ENCODE peak calls at places on chromosomes 3 and 15, in five cellular contexts. Y, D, X, A and C are unnamed samples.

GRCh38 chr3:124747111-124747981 is 17.1 kb downstream of the UMPS start:
- DNase-seq in Y (no peak), D (no peak), X (no peak), A (no peak), C (no peak)

GRCh38 chr3:132405609-132406299 is 11.5 kb upstream of the DNAJC13 start:
- DNase-seq in Y (peak; percentile 15), D (peak; percentile 7), X (no peak), A (no peak), C (peak; percentile 23)

GRCh38 chr3:112167758-112168157 is 34.7 kb upstream of the GCSAM start:
- DNase-seq in Y (no peak), D (no peak), X (no peak), A (no peak), C (no peak)

GRCh38 chr3:71138410-71138809 is 445.1 kb downstream of the FOXP1 start:
- DNase-seq in Y (no peak), D (no peak), X (no peak), A (no peak), C (no peak)

GRCh38 chr3:43872901-43873300 is 182.2 kb downstream of the ABHD5 start:
- DNase-seq in Y (peak; percentile 45), D (peak; percentile 44), X (peak; percentile 21), A (peak; percentile 35), C (peak; percentile 57)

GRCh38 chr3:65996605-65997004 is 42.1 kb downstream of the MAGI1 start:
- DNase-seq in Y (no peak), D (no peak), X (no peak), A (peak; percentile 54), C (no peak)

GRCh38 chr15:58521293-58521991 is 89.7 kb downstream of the LIPC start:
- DNase-seq in Y (peak; percentile 80), D (peak; percentile 36), X (peak; percentile 70), A (peak; percentile 90), C (peak; percentile 45)

GRCh38 chr3:85821130-85821756 is 862.5 kb downstream of the CADM2 start:
- DNase-seq in Y (peak; percentile 5), D (peak; percentile 0), X (no peak), A (peak; percentile 2), C (no peak)

GRCh38 chr15:99486371-99487336 is 79.1 kb upstream of the MEF2A start:
- DNase-seq in Y (peak; percentile 91), D (peak; percentile 97), X (peak; percentile 82), A (peak; percentile 71), C (peak; percentile 91)

GRCh38 chr15:32705450-32705849 is 12.4 kb upstream of the GREM1 start:
- DNase-seq in Y (peak; percentile 53), D (peak; percentile 57), X (no peak), A (peak; percentile 39), C (peak; percentile 79)

GRCh38 chr3:156628095-156628690 is 46.2 kb upstream of the TIPARP start:
- DNase-seq in Y (peak; percentile 39), D (peak; percentile 51), X (no peak), A (peak; percentile 32), C (no peak)

GRCh38 chr3:143832433-143832832 is 15.8 kb downstream of the SLC9A9 start:
- DNase-seq in Y (peak; percentile 44), D (no peak), X (no peak), A (no peak), C (no peak)

GRCh38 chr3:57597973-57598351 is 818 bp upstream of the ARF4 start:
- DNase-seq in Y (peak; percentile 76), D (peak; percentile 69), X (peak; percentile 63), A (no peak), C (peak; percentile 60)

GRCh38 chr3:154427685-154428291 is 2.2 kb downstream of the GPR149 start:
- DNase-seq in Y (no peak), D (no peak), X (no peak), A (no peak), C (no peak)

GRCh38 chr3:118447326-118447725 is 587.3 kb downstream of the IGSF11 start:
- DNase-seq in Y (no peak), D (no peak), X (no peak), A (no peak), C (no peak)

GRCh38 chr15:31977812-31978662 is 52.3 kb upstream of the CHRNA7 start:
- DNase-seq in Y (peak; percentile 68), D (peak; percentile 70), X (no peak), A (peak; percentile 44), C (peak; percentile 33)

GRCh38 chr3:179829391-179829790 is 176.6 kb downstream of the USP13 start:
- DNase-seq in Y (no peak), D (no peak), X (no peak), A (no peak), C (no peak)

GRCh38 chr3:64977308-64978100 is 289.7 kb upstream of the ADAMTS9 start:
- DNase-seq in Y (peak; percentile 65), D (peak; percentile 33), X (no peak), A (peak; percentile 44), C (peak; percentile 41)

GRCh38 chr3:65665922-65666321 is 372.8 kb downstream of the MAGI1 start:
- DNase-seq in Y (no peak), D (no peak), X (no peak), A (no peak), C (no peak)

GRCh38 chr15:60840703-60841411 is 361.9 kb upstream of the ICE2 start:
- DNase-seq in Y (no peak), D (no peak), X (no peak), A (no peak), C (no peak)

GRCh38 chr15:101023501-101024110 is 104.4 kb downstream of the LRRK1 start:
- DNase-seq in Y (no peak), D (peak; percentile 45), X (peak; percentile 57), A (peak; percentile 55), C (peak; percentile 24)

GRCh38 chr3:150535204-150535603 is 11.1 kb downstream of the SERP1 start:
- DNase-seq in Y (no peak), D (no peak), X (no peak), A (no peak), C (no peak)

GRCh38 chr15:79403501-79403900 is 28.6 kb upstream of the MINAR1 start:
- DNase-seq in Y (peak; percentile 67), D (no peak), X (no peak), A (no peak), C (no peak)

GRCh38 chr3:69328903-69329302 is 57.0 kb downstream of the FRMD4B start:
- DNase-seq in Y (no peak), D (no peak), X (no peak), A (no peak), C (no peak)

GRCh38 chr15:81783586-81783985 is 262.2 kb downstream of the MEX3B start:
- DNase-seq in Y (no peak), D (no peak), X (no peak), A (no peak), C (no peak)

GRCh38 chr15:36501063-36501678 is 78.3 kb upstream of the CDIN1 start:
- DNase-seq in Y (peak; percentile 77), D (peak; percentile 82), X (no peak), A (peak; percentile 85), C (peak; percentile 68)

DNA sequence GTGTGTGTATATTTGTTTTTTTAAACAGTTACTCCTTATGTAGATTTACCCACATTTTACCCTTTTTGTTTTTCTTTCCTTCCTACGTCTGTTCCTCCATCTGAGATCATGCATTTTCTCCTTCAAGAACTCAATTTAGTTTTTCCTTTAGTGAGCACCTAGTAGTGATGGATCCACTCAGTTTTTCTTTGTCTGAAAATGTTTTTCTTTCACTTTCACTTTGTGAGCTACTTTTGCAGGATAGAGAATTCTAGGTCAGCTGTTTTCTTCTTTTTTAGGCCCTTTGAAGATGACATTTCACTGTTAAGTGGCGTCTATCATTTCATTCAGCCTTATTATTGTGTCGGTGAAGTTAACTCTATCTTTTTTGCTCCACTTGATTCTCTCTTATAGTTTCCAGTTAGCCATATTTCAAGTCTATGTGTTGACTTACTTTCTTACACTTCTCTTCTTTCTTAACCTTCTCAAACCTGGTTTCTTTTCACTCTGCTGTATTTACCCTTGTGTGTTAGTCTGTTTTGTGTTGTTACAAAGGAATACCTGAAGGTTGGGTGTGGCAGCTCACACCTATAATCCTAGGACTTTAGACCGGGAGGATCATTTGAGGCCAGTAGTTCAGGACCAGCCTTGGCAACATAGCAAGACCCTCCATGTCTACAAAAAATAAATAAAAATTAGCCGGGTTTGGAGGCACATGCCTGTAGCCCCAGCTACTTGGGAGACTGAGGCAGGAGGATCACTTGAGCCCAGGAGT is 55.8 kb downstream of the PRKCI start:
- DNase-seq in Y (no peak), D (peak; percentile 40), X (no peak), A (no peak), C (no peak)
- H3K4me3 ChIP-seq in Y (no peak overlapping the region), D (peak overlapping the region; percentile 4), X (no peak overlapping the region), A (no peak overlapping the region), C (no peak overlapping the region)

DNA sequence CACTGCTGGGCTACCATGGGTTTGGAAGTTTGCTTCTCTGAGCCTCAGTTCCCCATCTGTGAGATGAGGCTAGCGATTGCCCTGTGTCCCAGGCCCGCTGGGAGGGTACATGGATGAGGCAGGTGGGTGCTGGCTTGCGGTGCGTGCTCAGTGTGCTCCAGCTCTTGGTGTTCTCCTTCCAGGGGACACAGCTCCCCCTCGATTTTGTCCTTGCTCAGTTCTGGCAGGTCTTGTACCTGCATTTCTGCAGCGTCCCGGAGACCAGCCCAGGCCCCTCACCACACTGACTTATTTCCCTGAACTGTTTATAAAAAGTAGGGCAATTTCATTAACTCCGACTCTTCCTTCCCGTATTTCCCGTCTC is 95.4 kb downstream of the TBC1D2B start:
- DNase-seq in Y (no peak), D (no peak), X (no peak), A (no peak), C (no peak)
- H3K4me3 ChIP-seq in Y (no peak overlapping the region), D (no peak overlapping the region), X (no peak overlapping the region), A (no peak overlapping the region), C (no peak overlapping the region)

GRCh38 chr3:133854971-133855370 is 40.7 kb downstream of the RAB6B start:
- DNase-seq in Y (no peak), D (no peak), X (no peak), A (no peak), C (no peak)

GRCh38 chr3:133851931-133852330 is 43.8 kb downstream of the RAB6B start:
- DNase-seq in Y (no peak), D (no peak), X (no peak), A (no peak), C (no peak)

GRCh38 chr3:133853925-133854227 is 41.8 kb downstream of the RAB6B start:
- DNase-seq in Y (no peak), D (no peak), X (no peak), A (no peak), C (no peak)

GRCh38 chr3:133854264-133854663 is 41.4 kb downstream of the RAB6B start:
- DNase-seq in Y (no peak), D (no peak), X (no peak), A (no peak), C (no peak)

DNA sequence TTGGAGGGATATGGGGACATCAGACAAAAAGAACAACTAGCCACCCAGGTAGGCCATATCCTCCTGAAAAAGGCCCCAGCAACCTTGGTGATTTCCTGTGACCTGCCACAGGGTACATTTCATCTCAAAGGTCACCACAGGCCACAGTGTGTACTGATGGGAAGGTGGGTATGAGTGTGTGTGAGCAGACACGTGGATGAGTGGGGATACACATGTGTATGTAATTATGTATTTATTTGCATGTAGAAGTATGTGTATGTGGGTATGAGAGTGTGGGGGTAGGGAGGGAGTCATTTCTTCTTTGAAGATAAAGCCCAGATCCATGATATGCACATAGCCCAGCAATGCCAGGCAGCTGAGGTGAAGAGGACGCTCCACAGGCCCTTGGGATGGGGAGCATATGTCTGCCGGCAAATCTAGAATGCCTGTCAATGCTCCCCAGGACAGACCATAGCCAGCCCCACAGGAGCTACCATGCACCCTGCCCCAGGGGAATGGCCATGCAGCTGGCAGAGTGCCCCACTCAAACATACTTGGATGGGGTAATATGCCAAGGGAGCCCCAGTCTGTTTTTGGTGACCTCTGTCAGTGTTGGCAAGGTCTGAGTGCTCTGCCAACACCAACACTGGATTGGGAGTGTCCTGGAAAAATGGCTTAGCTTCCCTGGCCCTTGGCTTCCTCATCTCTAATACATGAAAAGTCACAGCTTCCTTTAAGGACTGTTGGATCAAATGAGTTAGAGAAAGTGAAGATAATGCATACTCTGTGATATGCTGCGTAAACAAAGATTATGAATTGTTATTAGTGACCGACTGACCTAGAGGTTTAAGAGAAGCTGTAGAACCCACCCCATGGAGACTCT is 42.4 kb downstream of the RAB6B start:
- DNase-seq in Y (no peak), D (no peak), X (no peak), A (no peak), C (no peak)
- H3K4me3 ChIP-seq in Y (no peak overlapping the region), D (peak overlapping the region; percentile 15), X (no peak overlapping the region), A (no peak overlapping the region), C (no peak overlapping the region)

GRCh38 chr15:25481208-25481862 is 42.5 kb upstream of the UBE3A start:
- DNase-seq in Y (peak; percentile 28), D (peak; percentile 14), X (no peak), A (no peak), C (no peak)
- H3K4me3 ChIP-seq in Y (no peak overlapping the region), D (peak overlapping the region; percentile 50), X (no peak overlapping the region), A (no peak overlapping the region), C (no peak overlapping the region)